ENCODE peak calls at places on chromosomes 1 and 21, in five cellular contexts. M is GM23248, O is mammary epithelial cell, P is hepatocyte, Z is fibroblast of lung. W is an unnamed sample.

GRCh38 chr1:208007938-208008342 is 97.0 kb upstream of the CD34 start:
- DNase-seq in M (peak), O (peak), P (no peak), Z (peak), W (no peak)

GRCh38 chr1:16254263-16254948 is 17.4 kb upstream of the CPLANE2 start:
- DNase-seq in M (peak), O (peak), P (no peak), Z (peak), W (no peak)

GRCh38 chr1:54010415-54011117 is 7.4 kb downstream of the LDLRAD1 start:
- DNase-seq in M (no peak), O (no peak), P (no peak), Z (no peak), W (no peak)

GRCh38 chr1:61268546-61269243 is 186.3 kb downstream of the NFIA start:
- DNase-seq in M (no peak), O (no peak), P (no peak), Z (no peak), W (peak)

GRCh38 chr1:221888218-221888617 is 146.3 kb upstream of the DUSP10 start:
- DNase-seq in M (no peak), O (no peak), P (no peak), Z (no peak), W (no peak)

GRCh38 chr1:236686815-236687160 is 489 bp downstream of the ACTN2 start:
- DNase-seq in M (no peak), O (no peak), P (peak), Z (no peak), W (peak)

GRCh38 chr21:14589855-14590563 is 43.9 kb upstream of the SAMSN1 start:
- DNase-seq in M (no peak), O (no peak), P (no peak), Z (no peak), W (no peak)

GRCh38 chr21:8994640-8995511 is 1526.5 kb upstream of the TPTE start:
- DNase-seq in M (no peak), O (no peak), P (no peak), Z (peak), W (no peak)

GRCh38 chr1:116306837-116307442 is 66.1 kb upstream of the ATP1A1 start:
- DNase-seq in M (no peak), O (no peak), P (no peak), Z (no peak), W (no peak)

GRCh38 chr1:70486676-70487470 is 75.8 kb downstream of the CTH start:
- DNase-seq in M (peak), O (peak), P (peak), Z (peak), W (no peak)

GRCh38 chr1:215595231-215595630 is 28.1 kb downstream of the KCTD3 start:
- DNase-seq in M (peak), O (no peak), P (no peak), Z (no peak), W (no peak)

GRCh38 chr1:15177710-15178166 is 24.2 kb downstream of the TMEM51 start:
- DNase-seq in M (no peak), O (no peak), P (no peak), Z (no peak), W (no peak)

GRCh38 chr1:175073054-175073453 is 5.4 kb downstream of the TNN start:
- DNase-seq in M (peak), O (no peak), P (no peak), Z (peak), W (no peak)

GRCh38 chr1:171441278-171441677 is 44.1 kb upstream of the PRRC2C start:
- DNase-seq in M (peak), O (peak), P (no peak), Z (peak), W (no peak)

GRCh38 chr21:37784591-37785318 is 131.5 kb downstream of the KCNJ6 start:
- DNase-seq in M (peak), O (no peak), P (no peak), Z (no peak), W (no peak)

GRCh38 chr1:100896481-100896982 is 642 bp downstream of the SLC30A7 start:
- DNase-seq in M (peak), O (peak), P (peak), Z (peak), W (peak)

GRCh38 chr1:221777434-221778072 is 35.7 kb upstream of the DUSP10 start:
- DNase-seq in M (no peak), O (no peak), P (no peak), Z (no peak), W (no peak)

GRCh38 chr1:190376067-190376466 is 101.6 kb downstream of the BRINP3 start:
- DNase-seq in M (no peak), O (no peak), P (no peak), Z (no peak), W (no peak)

GRCh38 chr1:224529844-224530243 is 86.3 kb upstream of the CNIH3 start:
- DNase-seq in M (no peak), O (no peak), P (no peak), Z (no peak), W (no peak)

GRCh38 chr1:115642168-115643072 is 650 bp downstream of the VANGL1 start:
- DNase-seq in M (peak), O (peak), P (peak), Z (peak), W (peak)

GRCh38 chr1:189787201-189787600 is 690.5 kb downstream of the BRINP3 start:
- DNase-seq in M (no peak), O (no peak), P (no peak), Z (peak), W (peak)

GRCh38 chr1:19811206-19811851 is 3.8 kb downstream of the RNF186 start:
- DNase-seq in M (peak), O (no peak), P (peak), Z (peak), W (peak)

GRCh38 chr1:24481843-24482610 is 20.6 kb upstream of the RCAN3 start:
- DNase-seq in M (no peak), O (no peak), P (no peak), Z (no peak), W (no peak)

GRCh38 chr1:147556643-147557042 is 15.3 kb downstream of the BCL9 start:
- DNase-seq in M (no peak), O (no peak), P (no peak), Z (no peak), W (no peak)

GRCh38 chr1:227855687-227856086 is 40.2 kb downstream of the PRSS38 start:
- DNase-seq in M (no peak), O (no peak), P (no peak), Z (no peak), W (no peak)

GRCh38 chr1:162360874-162361260 is 15.8 kb downstream of the SPATA46 start:
- DNase-seq in M (no peak), O (no peak), P (no peak), Z (no peak), W (no peak)

GRCh38 chr1:162357681-162358266 is 18.9 kb downstream of the SPATA46 start:
- DNase-seq in M (peak), O (peak), P (peak), Z (no peak), W (peak)

GRCh38 chr1:162359523-162360236 is 17.0 kb downstream of the SPATA46 start:
- DNase-seq in M (no peak), O (no peak), P (no peak), Z (no peak), W (no peak)

GRCh38 chr1:162360237-162360873 is 16.3 kb downstream of the SPATA46 start:
- DNase-seq in M (no peak), O (no peak), P (no peak), Z (no peak), W (no peak)

GRCh38 chr1:162358928-162359327 is 17.7 kb downstream of the SPATA46 start:
- DNase-seq in M (no peak), O (no peak), P (no peak), Z (no peak), W (no peak)
- TF ChIP-seq EZH2 in M (no peak), O (no peak), P (no peak), Z (no peak), W (no peak)

DNA sequence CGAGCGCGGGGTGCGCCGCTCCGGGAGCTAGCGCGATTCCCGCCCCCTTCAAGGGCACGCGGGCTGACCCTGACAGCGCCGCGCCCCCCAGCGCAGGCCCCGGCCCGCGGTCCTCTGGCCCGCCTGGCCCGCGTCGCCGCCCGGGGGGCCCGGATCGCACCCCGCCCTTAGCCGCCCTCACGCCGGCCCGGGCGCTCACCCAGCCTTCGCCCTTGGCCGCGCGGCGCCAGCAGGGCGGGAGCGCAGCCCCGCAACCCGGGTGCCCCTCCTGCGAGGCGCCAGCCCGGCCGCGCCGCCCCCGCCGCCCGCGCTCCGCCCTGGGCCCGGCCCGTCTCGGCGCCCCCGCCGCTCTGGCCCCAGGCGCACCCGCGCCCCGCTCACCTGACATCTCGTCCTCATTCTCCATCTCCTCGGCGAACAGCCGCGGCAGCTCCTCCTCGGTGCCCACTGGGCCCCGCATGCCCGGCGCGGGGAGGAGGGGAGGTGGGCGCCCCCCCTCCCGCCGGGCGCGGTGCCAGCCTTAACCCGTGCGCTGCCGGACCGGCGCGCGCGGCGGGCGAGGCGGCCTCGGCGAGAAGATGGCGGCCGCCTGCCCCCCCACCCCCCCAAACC is 451 bp downstream of the CHD5 start:
- DNase-seq in M (peak), O (no peak), P (no peak), Z (no peak), W (peak)
- TF ChIP-seq EZH2 in M (no peak), O (no peak), P (no peak), Z (no peak), W (peak)

DNA sequence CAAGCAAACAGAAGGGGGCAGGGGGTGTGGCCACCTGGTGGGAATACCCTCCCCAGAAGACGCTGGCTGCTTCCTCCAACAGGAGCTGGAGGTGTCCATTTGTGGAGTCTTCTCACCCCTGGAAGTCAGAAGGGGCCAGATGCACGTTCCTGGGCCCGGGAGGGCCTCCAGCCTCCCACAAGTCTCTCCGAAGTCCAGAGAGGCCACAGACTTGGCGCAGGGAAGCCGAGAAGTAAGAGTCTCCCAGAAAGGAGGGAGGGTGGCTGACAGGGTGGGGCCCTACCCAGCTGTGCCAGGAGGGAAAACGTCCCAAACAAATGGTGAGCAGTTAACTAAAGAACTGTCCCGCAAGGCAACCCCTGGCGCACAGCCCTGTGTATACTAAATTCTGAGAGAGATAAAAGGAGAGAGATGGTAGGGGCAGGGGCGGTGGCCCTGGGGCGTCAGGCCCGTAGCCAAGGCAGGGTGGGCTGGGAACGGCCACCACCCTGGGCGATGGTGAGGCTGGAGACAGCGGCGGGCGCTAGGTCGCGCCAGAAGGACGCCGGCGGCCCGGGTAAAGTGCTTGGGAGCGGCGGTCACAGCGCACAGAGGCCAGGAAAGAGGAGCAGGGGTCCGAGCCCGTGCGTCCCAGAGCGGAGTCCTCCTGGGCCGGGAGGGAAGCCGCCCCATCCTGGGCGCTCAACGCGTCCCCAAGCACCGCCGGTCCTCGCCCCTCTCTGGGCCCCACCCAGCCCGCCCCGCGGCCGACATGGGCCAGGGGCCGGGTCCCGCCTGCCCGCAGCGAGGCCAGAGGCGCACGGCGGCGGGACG is 1.2 kb downstream of the CHD5 start:
- DNase-seq in M (peak), O (no peak), P (no peak), Z (no peak), W (peak)
- TF ChIP-seq EZH2 in M (peak), O (peak), P (peak), Z (peak), W (peak)

GRCh38 chr1:107963601-107964396 is 1.2 kb downstream of the VAV3 start:
- DNase-seq in M (peak), O (peak), P (peak), Z (peak), W (peak)
- TF ChIP-seq EZH2 in M (peak), O (no peak), P (peak), Z (no peak), W (peak)

DNA sequence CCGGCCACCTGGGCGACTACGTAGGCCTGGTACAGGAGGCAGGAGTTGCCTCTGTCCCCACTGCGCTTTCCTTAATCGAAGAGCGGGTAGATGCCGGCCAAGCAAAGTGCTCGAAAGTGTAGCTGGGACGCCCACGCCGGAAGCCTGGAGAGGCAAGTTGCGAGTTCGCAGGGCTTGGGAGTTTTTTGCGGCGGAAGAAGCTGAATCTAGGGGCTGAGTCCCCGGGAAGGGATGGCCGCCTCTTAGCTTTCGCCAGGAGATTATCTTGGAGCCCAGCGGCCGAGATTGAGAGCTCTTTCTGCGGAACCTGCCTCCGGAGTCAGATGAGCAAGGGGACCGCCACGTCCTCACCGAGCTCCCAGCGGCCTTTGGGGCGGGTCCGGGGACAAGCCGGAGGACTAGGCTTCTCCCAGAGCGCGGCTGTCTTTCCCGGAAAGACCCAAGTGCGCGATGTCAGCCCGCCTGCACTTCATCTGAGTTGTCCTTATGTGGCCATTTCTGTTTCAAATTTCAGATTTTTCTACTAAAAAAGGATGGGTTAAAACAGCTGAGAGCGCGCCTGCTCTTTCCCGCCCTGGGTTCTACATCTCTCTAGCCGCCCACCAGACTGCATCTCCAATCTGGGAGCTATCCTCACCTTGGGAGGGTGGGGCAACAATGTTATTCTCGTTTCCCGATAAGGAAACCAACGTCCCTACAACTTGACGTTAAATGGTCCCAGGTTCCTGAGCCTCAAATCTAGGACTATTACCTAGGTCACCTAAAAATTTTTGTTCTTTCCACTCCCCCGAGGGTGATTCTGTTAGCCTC is 12.4 kb upstream of the TBX15 start:
- DNase-seq in M (peak), O (no peak), P (no peak), Z (no peak), W (peak)
- TF ChIP-seq EZH2 in M (no peak), O (no peak), P (peak), Z (peak), W (peak)

GRCh38 chr1:109397451-109398342 is at the start of gene SORT1:
- DNase-seq in M (peak), O (peak), P (peak), Z (peak), W (peak)

GRCh38 chr1:109398343-109399225 is 866 bp upstream of the SORT1 start:
- DNase-seq in M (no peak), O (peak), P (no peak), Z (no peak), W (peak)

GRCh38 chr1:109395602-109396512 is 1.9 kb downstream of the SORT1 start:
- DNase-seq in M (peak), O (no peak), P (no peak), Z (peak), W (peak)

GRCh38 chr1:109396513-109396839 is 1.2 kb downstream of the SORT1 start:
- DNase-seq in M (no peak), O (no peak), P (no peak), Z (no peak), W (no peak)

GRCh38 chr1:109396971-109397370 is 747 bp downstream of the SORT1 start:
- DNase-seq in M (no peak), O (no peak), P (no peak), Z (no peak), W (no peak)
- TF ChIP-seq EZH2 in M (no peak), O (no peak), P (no peak), Z (no peak), W (no peak)

GRCh38 chr1:181483561-181484291 is 409 bp downstream of the CACNA1E start:
- DNase-seq in M (no peak), O (no peak), P (no peak), Z (no peak), W (peak)
- TF ChIP-seq EZH2 in M (peak), O (peak), P (peak), Z (no peak), W (peak)

W was measured in neural progenitor cell.